ENCODE peak calls at places on chromosomes 4 and X, in five cellular contexts. D, S, M, J and H are unnamed samples.

GRCh38 chr4:11799182-11799581 is 370.5 kb upstream of the HS3ST1 start:
- DNase-seq in M (no peak), J (no peak), S (no peak), D (no peak), H (no peak)

GRCh38 chrX:43551590-43551989 is 104.5 kb upstream of the MAOA start:
- DNase-seq in M (no peak), J (no peak), S (no peak), D (peak; percentile 23), H (no peak)

GRCh38 chrX:11770320-11770719 is 12.3 kb downstream of the MSL3 start:
- DNase-seq in S (peak; percentile 54), J (peak; percentile 53), D (peak; percentile 37), M (no peak), H (no peak)

GRCh38 chrX:44012484-44013096 is 39.4 kb upstream of the NDP start:
- DNase-seq in M (peak; percentile 40), J (peak; percentile 11), S (peak; percentile 91), D (peak; percentile 77), H (no peak)

GRCh38 chr4:64068096-64068495 is 341.2 kb downstream of the TECRL start:
- DNase-seq in S (peak; percentile 1), D (peak; percentile 1), M (no peak), J (no peak), H (no peak)

GRCh38 chr4:86033171-86033570 is 326.7 kb downstream of the MAPK10 start:
- DNase-seq in D (peak; percentile 95), M (no peak), J (no peak), S (no peak), H (no peak)

GRCh38 chr4:147355849-147356248 is 125.0 kb upstream of the EDNRA start:
- DNase-seq in D (peak; percentile 95), M (no peak), J (no peak), S (peak; percentile 60), H (no peak)

GRCh38 chr4:58042176-58042575 is 932.0 kb upstream of the IGFBP7 start:
- DNase-seq in M (no peak), S (peak; percentile 1), D (no peak), J (no peak), H (no peak)

GRCh38 chr4:113300384-113301011 is 251.0 kb downstream of the ANK2 start:
- DNase-seq in J (no peak), M (no peak), D (peak; percentile 88), S (peak; percentile 89), H (no peak)

GRCh38 chr4:3712112-3712805 is 53.9 kb upstream of the ADRA2C start:
- DNase-seq in J (no peak), M (no peak), S (no peak), D (no peak), H (no peak)

GRCh38 chr4:40395166-40395900 is 60.2 kb downstream of the CHRNA9 start:
- DNase-seq in M (no peak), J (no peak), D (no peak), S (no peak), H (no peak)

GRCh38 chr4:185657699-185658098 is 122.4 kb upstream of the PDLIM3 start:
- DNase-seq in M (no peak), D (no peak), S (no peak), J (no peak), H (no peak)

GRCh38 chr4:3335385-3335784 is 42.6 kb downstream of the RGS12 start:
- DNase-seq in D (no peak), M (no peak), J (no peak), S (no peak), H (no peak)

DNA sequence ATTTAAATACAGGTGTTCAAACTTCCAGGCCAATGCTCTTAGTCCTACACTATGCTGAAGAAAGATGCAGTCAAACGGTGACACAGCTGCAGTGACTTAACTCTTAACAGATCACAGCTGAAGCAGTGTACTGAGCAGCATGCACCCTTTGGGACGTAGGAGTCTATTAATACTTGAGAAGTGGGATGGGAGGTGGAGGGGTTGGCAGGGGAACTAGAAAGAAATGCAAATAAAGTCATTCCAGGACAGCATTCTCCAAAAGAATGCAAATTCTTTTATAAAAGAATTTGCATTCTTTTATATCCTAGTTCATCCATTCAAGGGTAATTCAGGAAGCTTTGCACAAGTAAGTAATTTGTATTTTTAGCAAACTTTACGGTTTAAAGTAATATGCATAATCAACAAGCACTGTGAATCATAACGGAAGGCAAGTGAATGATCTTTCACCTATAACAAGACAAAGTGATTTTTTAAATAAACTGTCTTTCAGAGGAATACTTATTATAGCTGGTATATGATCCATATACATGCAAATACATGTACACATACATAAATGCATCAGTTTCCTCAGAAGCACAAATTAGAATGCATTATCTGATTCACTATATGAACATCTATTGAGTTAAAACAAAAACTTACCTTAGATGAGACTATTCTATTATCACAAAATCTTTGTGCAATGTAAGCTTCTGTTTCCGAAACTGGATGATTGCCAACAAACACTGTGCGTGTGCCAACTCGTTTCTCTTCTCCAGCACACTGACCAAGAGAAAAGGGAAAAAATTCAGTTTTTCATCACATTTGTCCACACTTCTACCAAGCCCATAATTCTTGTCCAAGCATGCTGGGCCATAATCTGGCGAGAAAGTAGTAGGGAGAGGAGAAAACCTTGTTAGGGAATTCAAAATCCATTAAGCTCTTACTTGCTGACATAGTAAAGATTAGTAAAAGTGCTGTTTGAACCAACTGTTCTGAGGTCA is 106.5 kb downstream of the ATP11C start:
- DNase-seq in J (no peak), M (peak; percentile 45), S (peak; percentile 76), D (peak; percentile 64), H (no peak)
- H3K4me3 ChIP-seq in J (no peak overlapping the region), M (no peak overlapping the region), S (no peak overlapping the region), D (no peak overlapping the region), H (no peak overlapping the region)

GRCh38 chr4:7942019-7942556 is 2.4 kb upstream of the AFAP1 start:
- DNase-seq in M (no peak), D (no peak), J (no peak), S (no peak), H (no peak)

GRCh38 chr4:7939377-7940108 is at the start of gene AFAP1:
- DNase-seq in D (peak; percentile 83), J (peak; percentile 87), S (peak; percentile 91), M (peak; percentile 84), H (no peak)

GRCh38 chr4:7938513-7939376 is 916 bp downstream of the AFAP1 start:
- DNase-seq in M (no peak), D (peak; percentile 43), J (peak; percentile 28), S (peak; percentile 24), H (no peak)

GRCh38 chr4:7943211-7943610 is 3.5 kb upstream of the AFAP1 start:
- DNase-seq in J (no peak), S (no peak), M (no peak), D (no peak), H (no peak)

DNA sequence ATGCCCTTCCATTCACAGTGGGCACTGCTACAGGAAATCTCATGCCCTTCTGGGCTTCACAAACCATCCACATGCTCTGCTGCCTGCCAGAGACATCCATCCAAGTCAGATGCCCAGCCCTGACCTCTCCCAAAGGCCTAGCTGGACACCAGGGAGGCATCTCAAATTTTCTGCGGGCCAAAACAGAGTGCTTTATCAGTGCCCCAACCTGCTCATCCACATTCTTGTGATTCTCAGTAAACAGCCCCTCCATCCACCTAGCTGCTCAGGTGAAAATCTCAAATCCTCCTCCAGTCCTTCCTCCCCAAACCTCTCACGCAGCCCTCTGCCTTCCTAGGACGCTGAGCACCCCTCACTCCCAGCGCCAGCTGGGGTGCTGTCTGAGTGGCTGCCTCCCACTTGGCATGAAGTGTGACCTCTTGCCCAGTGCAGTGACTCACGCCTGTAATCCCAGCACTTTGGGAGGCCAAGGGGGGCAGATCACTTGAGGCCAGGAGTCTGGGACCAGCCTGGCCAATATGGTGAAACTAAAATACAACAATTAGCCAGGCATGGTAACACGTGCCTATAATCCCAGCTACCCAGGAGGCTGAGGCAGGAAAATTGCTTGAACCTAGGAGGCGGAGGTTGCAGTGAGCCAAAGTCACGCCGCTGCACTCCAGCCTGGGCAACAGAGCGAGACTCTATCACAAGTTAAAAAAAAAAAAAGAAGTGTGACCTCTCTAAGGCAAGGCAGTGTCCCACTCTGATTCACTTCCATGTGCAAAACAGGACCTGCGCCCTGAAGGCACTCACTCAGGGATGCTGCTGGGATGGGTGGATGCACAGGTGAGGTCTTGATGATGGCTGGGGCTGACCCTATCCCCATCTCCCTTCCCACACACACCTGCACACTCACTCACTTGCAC is 1.7 kb upstream of the AFAP1 start:
- DNase-seq in M (no peak), D (no peak), J (no peak), S (peak; percentile 41), H (no peak)
- TF ChIP-seq CTCF in M (no peak), D (no peak), J (no peak), S (no peak), H (no peak)

DNA sequence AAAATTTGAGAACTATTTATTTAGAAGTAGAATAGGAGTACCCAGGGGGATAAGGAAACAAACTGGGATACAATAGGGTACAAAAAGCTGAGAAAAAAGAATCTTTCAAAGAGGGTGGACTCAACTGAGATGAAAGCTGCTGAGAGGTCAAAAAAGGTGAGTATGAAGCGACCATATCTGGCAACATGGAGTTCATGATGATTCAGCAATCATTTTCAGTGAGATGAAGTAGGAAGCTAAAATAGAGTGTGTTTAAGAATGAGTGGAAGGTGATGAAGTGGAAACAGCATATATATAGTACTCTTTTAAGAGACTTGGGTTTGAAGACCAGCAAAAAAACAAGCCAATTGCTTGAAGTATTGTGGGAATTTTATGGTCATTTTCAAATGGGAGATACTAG is 72.0 kb upstream of the IL13RA2 start:
- DNase-seq in D (no peak), S (no peak), J (no peak), M (no peak), H (no peak)
- H3K4me3 ChIP-seq in D (no peak overlapping the region), S (no peak overlapping the region), J (no peak overlapping the region), M (no peak overlapping the region), H (no peak overlapping the region)

DNA sequence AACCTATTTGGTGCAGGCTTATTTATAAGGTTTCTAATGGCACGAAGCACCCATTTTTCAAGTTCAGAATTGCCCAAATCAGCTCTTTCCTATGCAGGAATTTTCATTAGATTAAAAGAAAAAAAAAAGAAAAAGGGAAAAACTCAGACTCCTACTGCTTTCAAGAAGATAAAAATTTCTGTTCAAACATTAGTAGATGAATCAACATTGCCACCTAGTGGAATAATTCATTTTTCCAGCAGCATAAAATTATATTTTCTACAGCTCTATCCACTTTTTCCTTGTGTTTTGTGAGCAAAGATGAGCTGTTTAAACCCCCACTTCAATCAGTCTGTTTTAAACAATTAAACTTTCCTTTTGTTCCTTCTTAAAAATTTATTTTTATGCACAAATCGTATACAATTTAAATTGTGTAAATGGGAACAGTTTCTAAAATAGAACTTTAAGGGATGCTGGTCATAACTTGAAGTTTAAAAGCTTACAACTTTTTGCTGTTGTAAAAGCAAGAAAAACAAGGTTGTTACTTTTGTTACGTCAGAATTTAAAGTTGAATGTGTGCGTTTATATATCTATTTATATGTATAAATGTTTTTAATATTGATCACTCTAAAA is 309.8 kb downstream of the ARAP2 start:
- DNase-seq in D (peak; percentile 49), J (no peak), S (peak; percentile 36), M (no peak), H (peak; percentile 12)
- TF ChIP-seq CTCF in D (peak; percentile 42), J (peak; percentile 59), S (peak; percentile 38), M (peak; percentile 70), H (no peak)

GRCh38 chr4:81221303-81222081 is 6.5 kb upstream of the PRKG2 start:
- DNase-seq in D (no peak), S (no peak), J (no peak), M (no peak), H (no peak)
- H3K4me3 ChIP-seq in D (no peak overlapping the region), S (no peak overlapping the region), J (no peak overlapping the region), M (no peak overlapping the region), H (no peak overlapping the region)

GRCh38 chrX:38018734-38019410 is 12.5 kb downstream of the SYTL5 start:
- DNase-seq in M (no peak), S (no peak), J (no peak), D (peak; percentile 18), H (no peak)
- TF ChIP-seq CTCF in M (no peak), S (no peak), J (no peak), D (no peak), H (no peak)

GRCh38 chrX:63408050-63408449 is 56.9 kb upstream of the SPIN4 start:
- DNase-seq in D (no peak), S (no peak), M (no peak), J (no peak), H (no peak)
- H3K4me3 ChIP-seq in D (no peak overlapping the region), S (no peak overlapping the region), M (no peak overlapping the region), J (no peak overlapping the region), H (no peak overlapping the region)